ENCODE peak calls at places on chromosome 22, in six cellular contexts. One of them, this sample, is unnamed. For H3K36me3, the result is how much of the 10 kb centered on the place peaks cover.

GRCh38 chr22:44931077-44931540 is 78.7 kb downstream of the PHF21B start:
- DNase-seq in ovary: peak
- DNase-seq in right lobe of liver: peak
- DNase-seq in thyroid gland: peak
- DNase-seq in testis: peak
- DNase-seq in IMR-90: peak
- DNase-seq in this sample: no peak

GRCh38 chr22:32501797-32502290 is 27.2 kb downstream of the FBXO7 start:
- DNase-seq in ovary: no peak
- DNase-seq in right lobe of liver: no peak
- DNase-seq in thyroid gland: no peak
- DNase-seq in testis: no peak
- DNase-seq in IMR-90: peak
- DNase-seq in this sample: no peak

GRCh38 chr22:26709617-26710390 is 52.4 kb downstream of the MIAT start:
- DNase-seq in ovary: no peak
- DNase-seq in right lobe of liver: no peak
- DNase-seq in thyroid gland: no peak
- DNase-seq in testis: no peak
- DNase-seq in IMR-90: peak
- DNase-seq in this sample: no peak

GRCh38 chr22:47808236-47808845 is 1045.9 kb downstream of the TBC1D22A start:
- DNase-seq in ovary: no peak
- DNase-seq in right lobe of liver: no peak
- DNase-seq in thyroid gland: no peak
- DNase-seq in testis: no peak
- DNase-seq in IMR-90: no peak
- DNase-seq in this sample: no peak

GRCh38 chr22:44351685-44352377 is 39.1 kb upstream of the SHISAL1 start:
- DNase-seq in ovary: peak
- DNase-seq in right lobe of liver: no peak
- DNase-seq in thyroid gland: no peak
- DNase-seq in testis: peak
- DNase-seq in IMR-90: peak
- DNase-seq in this sample: no peak

GRCh38 chr22:26580240-26580962 is 9.5 kb downstream of the TPST2 start:
- DNase-seq in ovary: no peak
- DNase-seq in right lobe of liver: no peak
- DNase-seq in thyroid gland: no peak
- DNase-seq in testis: no peak
- DNase-seq in IMR-90: no peak
- DNase-seq in this sample: no peak

GRCh38 chr22:50085211-50085999 is at the start of gene MLC1:
- DNase-seq in ovary: no peak
- DNase-seq in right lobe of liver: no peak
- DNase-seq in thyroid gland: no peak
- DNase-seq in testis: no peak
- DNase-seq in IMR-90: peak
- DNase-seq in this sample: no peak

GRCh38 chr22:40520562-40520961 is 116.0 kb downstream of the MRTFA start:
- DNase-seq in ovary: no peak
- DNase-seq in right lobe of liver: no peak
- DNase-seq in thyroid gland: no peak
- DNase-seq in testis: no peak
- DNase-seq in IMR-90: no peak
- DNase-seq in this sample: no peak

GRCh38 chr22:29786026-29786425 is 18.9 kb downstream of the UQCR10 start:
- DNase-seq in ovary: no peak
- DNase-seq in right lobe of liver: no peak
- DNase-seq in thyroid gland: peak
- DNase-seq in testis: no peak
- DNase-seq in IMR-90: no peak
- DNase-seq in this sample: no peak

GRCh38 chr22:44445731-44446130 is 52.3 kb downstream of the RTL6 start:
- DNase-seq in ovary: no peak
- DNase-seq in right lobe of liver: no peak
- DNase-seq in thyroid gland: no peak
- DNase-seq in testis: no peak
- DNase-seq in IMR-90: no peak
- DNase-seq in this sample: no peak

GRCh38 chr22:32745251-32745995 is 56.1 kb upstream of the TIMP3 start:
- DNase-seq in ovary: no peak
- DNase-seq in right lobe of liver: no peak
- DNase-seq in thyroid gland: no peak
- DNase-seq in testis: peak
- DNase-seq in IMR-90: peak
- DNase-seq in this sample: no peak

GRCh38 chr22:27801616-27802388 is at the start of gene MN1:
- DNase-seq in ovary: peak
- DNase-seq in right lobe of liver: no peak
- DNase-seq in thyroid gland: peak
- DNase-seq in testis: peak
- DNase-seq in IMR-90: peak
- DNase-seq in this sample: no peak

GRCh38 chr22:27348634-27349033 is 452.9 kb downstream of the MN1 start:
- DNase-seq in ovary: no peak
- DNase-seq in right lobe of liver: no peak
- DNase-seq in thyroid gland: peak
- DNase-seq in testis: no peak
- DNase-seq in IMR-90: peak
- DNase-seq in this sample: no peak

GRCh38 chr22:27531782-27532530 is 269.6 kb downstream of the MN1 start:
- DNase-seq in ovary: no peak
- DNase-seq in right lobe of liver: no peak
- DNase-seq in thyroid gland: peak
- DNase-seq in testis: peak
- DNase-seq in IMR-90: peak
- DNase-seq in this sample: no peak

GRCh38 chr22:26172389-26172990 is 3.2 kb downstream of the SEZ6L start:
- DNase-seq in ovary: no peak
- DNase-seq in right lobe of liver: no peak
- DNase-seq in thyroid gland: peak
- DNase-seq in testis: peak
- DNase-seq in IMR-90: peak
- DNase-seq in this sample: peak

GRCh38 chr22:26615149-26615548 is 2.7 kb downstream of the CRYBB1 start:
- DNase-seq in ovary: no peak
- DNase-seq in right lobe of liver: no peak
- DNase-seq in thyroid gland: no peak
- DNase-seq in testis: no peak
- DNase-seq in IMR-90: no peak
- DNase-seq in this sample: no peak

GRCh38 chr22:40654522-40655167 is 18.1 kb upstream of the MRTFA start:
- DNase-seq in ovary: no peak
- DNase-seq in right lobe of liver: peak
- DNase-seq in thyroid gland: peak
- DNase-seq in testis: peak
- DNase-seq in IMR-90: peak
- DNase-seq in this sample: no peak

GRCh38 chr22:44427506-44428470 is 70.2 kb downstream of the RTL6 start:
- DNase-seq in ovary: no peak
- DNase-seq in right lobe of liver: no peak
- DNase-seq in thyroid gland: no peak
- DNase-seq in testis: no peak
- DNase-seq in IMR-90: no peak
- DNase-seq in this sample: no peak

GRCh38 chr22:37633693-37634504 is 5.6 kb upstream of the SH3BP1 start:
- DNase-seq in ovary: peak
- DNase-seq in right lobe of liver: peak
- DNase-seq in thyroid gland: peak
- DNase-seq in testis: peak
- DNase-seq in IMR-90: peak
- DNase-seq in this sample: no peak

GRCh38 chr22:44144046-44144569 is 36.6 kb upstream of the PARVG start:
- DNase-seq in ovary: no peak
- DNase-seq in right lobe of liver: no peak
- DNase-seq in thyroid gland: no peak
- DNase-seq in testis: no peak
- DNase-seq in IMR-90: no peak
- DNase-seq in this sample: no peak

GRCh38 chr22:40116496-40117200 is 61.1 kb upstream of the TNRC6B start:
- DNase-seq in ovary: no peak
- DNase-seq in right lobe of liver: no peak
- DNase-seq in thyroid gland: no peak
- DNase-seq in testis: no peak
- DNase-seq in IMR-90: no peak
- DNase-seq in this sample: no peak

GRCh38 chr22:44180706-44181032 is at the start of gene PARVG:
- DNase-seq in ovary: no peak
- DNase-seq in right lobe of liver: no peak
- DNase-seq in thyroid gland: no peak
- DNase-seq in testis: peak
- DNase-seq in IMR-90: no peak
- DNase-seq in this sample: no peak

GRCh38 chr22:40212126-40212525 is 34.4 kb downstream of the TNRC6B start:
- DNase-seq in ovary: no peak
- DNase-seq in right lobe of liver: no peak
- DNase-seq in thyroid gland: no peak
- DNase-seq in testis: no peak
- DNase-seq in IMR-90: no peak
- DNase-seq in this sample: no peak

GRCh38 chr22:50082197-50082715 is 3.0 kb downstream of the MLC1 start:
- DNase-seq in ovary: no peak
- DNase-seq in right lobe of liver: no peak
- DNase-seq in thyroid gland: no peak
- DNase-seq in testis: no peak
- DNase-seq in IMR-90: no peak
- DNase-seq in this sample: no peak

GRCh38 chr22:28582806-28583205 is 96.8 kb downstream of the TTC28 start:
- DNase-seq in ovary: no peak
- DNase-seq in right lobe of liver: no peak
- DNase-seq in thyroid gland: no peak
- DNase-seq in testis: no peak
- DNase-seq in IMR-90: peak
- DNase-seq in this sample: no peak

GRCh38 chr22:32606181-32606580 is 131.6 kb downstream of the FBXO7 start:
- DNase-seq in ovary: no peak
- DNase-seq in right lobe of liver: no peak
- DNase-seq in thyroid gland: no peak
- DNase-seq in testis: no peak
- DNase-seq in IMR-90: no peak
- DNase-seq in this sample: no peak

GRCh38 chr22:44358723-44359440 is 46.1 kb upstream of the SHISAL1 start:
- DNase-seq in ovary: peak
- DNase-seq in right lobe of liver: peak
- DNase-seq in thyroid gland: no peak
- DNase-seq in testis: no peak
- DNase-seq in IMR-90: no peak
- DNase-seq in this sample: no peak

GRCh38 chr22:17303840-17304779 is 65.2 kb upstream of the CECR2 start:
- DNase-seq in ovary: no peak
- DNase-seq in right lobe of liver: no peak
- DNase-seq in thyroid gland: no peak
- DNase-seq in testis: no peak
- DNase-seq in IMR-90: no peak
- DNase-seq in this sample: no peak
- TF ChIP-seq POLR2A in ovary: no peak
- TF ChIP-seq POLR2A in right lobe of liver: no peak
- TF ChIP-seq POLR2A in thyroid gland: no peak
- TF ChIP-seq POLR2A in testis: no peak
- TF ChIP-seq POLR2A in IMR-90: no peak
- TF ChIP-seq POLR2A in this sample: no peak

DNA sequence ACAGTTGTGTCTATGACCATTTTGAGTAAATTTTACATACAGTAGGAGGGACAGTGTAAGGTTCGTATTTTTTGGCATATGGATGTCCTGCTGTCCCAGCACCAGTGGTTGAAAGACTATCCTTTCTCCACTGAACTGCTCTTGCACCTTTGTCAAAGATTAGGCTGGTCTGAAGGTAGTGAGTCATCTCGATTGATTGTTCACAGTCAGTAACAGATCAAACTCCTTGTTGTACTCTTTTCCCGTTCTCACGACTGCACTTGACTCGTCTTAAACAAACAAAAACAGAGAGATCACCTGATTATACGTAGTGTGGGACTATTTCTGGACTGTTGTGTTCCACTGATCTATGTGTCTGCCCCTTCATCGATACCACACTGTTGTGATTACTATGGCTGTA is 77.1 kb downstream of the DGCR2 start:
- DNase-seq in ovary: no peak
- DNase-seq in right lobe of liver: no peak
- DNase-seq in thyroid gland: no peak
- DNase-seq in testis: no peak
- DNase-seq in IMR-90: peak
- DNase-seq in this sample: no peak
- H3K36me3 ChIP-seq in ovary: under half
- H3K36me3 ChIP-seq in right lobe of liver: under half
- H3K36me3 ChIP-seq in thyroid gland: half or more
- H3K36me3 ChIP-seq in testis: under half
- H3K36me3 ChIP-seq in IMR-90: half or more
- H3K36me3 ChIP-seq in this sample: half or more

DNA sequence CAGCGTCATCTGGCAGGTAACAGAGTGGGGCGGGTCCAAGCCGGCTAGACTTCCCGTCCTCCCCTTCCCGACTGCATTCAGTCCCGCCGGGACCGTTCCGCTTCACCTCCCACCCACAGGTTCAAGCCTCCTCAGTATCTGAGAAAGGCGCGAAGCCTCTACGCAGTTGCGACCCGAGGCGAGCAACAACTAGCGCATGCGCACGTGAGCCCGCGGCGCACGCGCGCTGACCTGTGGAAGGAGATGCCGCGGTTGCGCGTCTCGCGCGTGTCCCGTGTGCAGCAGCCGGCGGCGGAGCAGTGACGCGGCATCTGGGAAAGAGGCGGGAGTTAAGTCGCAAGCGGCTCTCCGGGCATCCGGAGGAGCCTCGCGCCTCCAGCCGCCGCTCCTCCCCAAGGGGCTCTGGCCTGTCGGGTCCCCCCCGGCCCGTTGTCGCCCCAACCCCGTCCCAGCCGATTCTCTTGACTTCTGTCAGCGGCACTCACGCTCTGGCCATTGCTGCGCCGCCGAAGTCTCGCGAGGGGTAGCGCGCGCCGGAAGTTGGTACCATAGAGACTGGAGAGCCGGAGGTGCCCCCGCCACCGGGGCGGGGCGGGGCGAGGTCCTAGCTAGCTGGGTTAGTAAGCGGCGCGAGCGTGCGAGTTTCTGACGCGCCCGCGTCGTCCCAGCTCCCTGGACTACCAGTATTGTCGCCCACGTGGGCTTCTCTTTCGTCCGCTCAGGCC is at the start of gene THAP7:
- DNase-seq in ovary: peak
- DNase-seq in right lobe of liver: peak
- DNase-seq in thyroid gland: peak
- DNase-seq in testis: peak
- DNase-seq in IMR-90: peak
- DNase-seq in this sample: peak
- TF ChIP-seq POLR2A in ovary: peak
- TF ChIP-seq POLR2A in right lobe of liver: peak
- TF ChIP-seq POLR2A in thyroid gland: no peak
- TF ChIP-seq POLR2A in testis: peak
- TF ChIP-seq POLR2A in IMR-90: peak
- TF ChIP-seq POLR2A in this sample: no peak

DNA sequence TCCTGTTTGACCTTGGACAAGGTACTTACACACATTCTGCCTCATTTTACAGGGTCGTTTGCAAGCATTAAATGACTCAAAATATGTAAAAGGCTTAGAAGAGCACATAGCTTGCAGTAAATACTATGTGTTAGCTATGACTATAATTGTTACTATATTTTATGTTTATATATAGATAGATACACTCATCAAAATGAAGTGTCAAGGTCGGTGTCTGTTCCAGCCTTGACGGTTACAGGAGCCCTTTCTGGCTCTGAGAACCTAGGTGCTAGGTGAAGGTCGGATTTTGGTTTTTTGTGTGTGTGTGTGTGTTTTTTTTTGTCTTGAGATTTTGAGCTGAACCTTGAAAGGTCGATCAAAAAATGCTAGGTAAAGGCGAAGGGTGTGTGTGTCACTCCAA is 24.5 kb upstream of the LIMK2 start:
- DNase-seq in ovary: no peak
- DNase-seq in right lobe of liver: no peak
- DNase-seq in thyroid gland: no peak
- DNase-seq in testis: no peak
- DNase-seq in IMR-90: no peak
- DNase-seq in this sample: no peak
- H3K36me3 ChIP-seq in ovary: under half
- H3K36me3 ChIP-seq in right lobe of liver: under half
- H3K36me3 ChIP-seq in thyroid gland: under half
- H3K36me3 ChIP-seq in testis: under half
- H3K36me3 ChIP-seq in IMR-90: under half
- H3K36me3 ChIP-seq in this sample: under half

This sample was measured in vagina.